ENCODE peak calls at places on chromosomes 5 and 9, in six cellular contexts. B is lower leg skin; K is nephron progenitor cell; T is fibroblast of mammary gland; Z is CD8-positive, alpha-beta T cell; I is tibial artery. Y is an unnamed sample.

GRCh38 chr5:149181702-149182101 is 40.4 kb downstream of the ABLIM3 start:
- DNase-seq in B (no peak), K (no peak), T (no peak), Z (no peak), I (no peak), Y (peak; percentile 28)

GRCh38 chr9:19485193-19485592 is 76.4 kb downstream of the ACER2 start:
- DNase-seq in B (no peak), K (no peak), T (no peak), Z (no peak), I (no peak), Y (no peak)

GRCh38 chr5:1647580-1647979 is 123.8 kb upstream of the LPCAT1 start:
- DNase-seq in B (no peak), K (no peak), T (no peak), Z (no peak), I (no peak), Y (no peak)

GRCh38 chr5:145775893-145776444 is 59.2 kb downstream of the PRELID2 start:
- DNase-seq in B (no peak), K (no peak), T (peak; percentile 88), Z (no peak), I (peak; percentile 59), Y (peak; percentile 88)

GRCh38 chr5:178307266-178308045 is 74.9 kb upstream of the PHYKPL start:
- DNase-seq in B (peak; percentile 75), K (no peak), T (no peak), Z (no peak), I (peak; percentile 20), Y (no peak)

GRCh38 chr5:111165058-111165457 is 59.1 kb upstream of the CAMK4 start:
- DNase-seq in B (no peak), K (no peak), T (no peak), Z (no peak), I (no peak), Y (no peak)

GRCh38 chr5:10091701-10092100 is 158.0 kb downstream of the ATPSCKMT start:
- DNase-seq in B (no peak), K (no peak), T (no peak), Z (no peak), I (no peak), Y (no peak)

GRCh38 chr9:21789541-21790037 is 12.8 kb upstream of the MTAP start:
- DNase-seq in B (no peak), K (peak; percentile 52), T (peak; percentile 94), Z (no peak), I (peak; percentile 76), Y (peak; percentile 86)

GRCh38 chr9:110220809-110221208 is 12.8 kb upstream of the C9orf152 start:
- DNase-seq in B (no peak), K (no peak), T (no peak), Z (no peak), I (no peak), Y (no peak)

GRCh38 chr9:122200960-122201635 is 27.7 kb downstream of the LHX6 start:
- DNase-seq in B (no peak), K (no peak), T (peak; percentile 74), Z (no peak), I (no peak), Y (peak; percentile 20)

GRCh38 chr9:113712053-113712452 is 164.1 kb upstream of the ZNF618 start:
- DNase-seq in B (no peak), K (no peak), T (peak; percentile 48), Z (no peak), I (no peak), Y (peak; percentile 27)

GRCh38 chr5:146620663-146621051 is 104.7 kb upstream of the GPR151 start:
- DNase-seq in B (no peak), K (no peak), T (no peak), Z (no peak), I (no peak), Y (no peak)

GRCh38 chr5:6435356-6435755 is 13.3 kb upstream of the UBE2QL1 start:
- DNase-seq in B (no peak), K (peak; percentile 64), T (peak; percentile 22), Z (no peak), I (no peak), Y (no peak)

GRCh38 chr5:39599721-39600431 is 175.1 kb upstream of the DAB2 start:
- DNase-seq in B (no peak), K (no peak), T (peak; percentile 86), Z (no peak), I (no peak), Y (peak; percentile 42)
- TF ChIP-seq CTCF in B (no peak), K (peak; percentile 65), T (peak; percentile 61), Z (no peak), I (peak; percentile 43), Y (peak; percentile 81)

DNA sequence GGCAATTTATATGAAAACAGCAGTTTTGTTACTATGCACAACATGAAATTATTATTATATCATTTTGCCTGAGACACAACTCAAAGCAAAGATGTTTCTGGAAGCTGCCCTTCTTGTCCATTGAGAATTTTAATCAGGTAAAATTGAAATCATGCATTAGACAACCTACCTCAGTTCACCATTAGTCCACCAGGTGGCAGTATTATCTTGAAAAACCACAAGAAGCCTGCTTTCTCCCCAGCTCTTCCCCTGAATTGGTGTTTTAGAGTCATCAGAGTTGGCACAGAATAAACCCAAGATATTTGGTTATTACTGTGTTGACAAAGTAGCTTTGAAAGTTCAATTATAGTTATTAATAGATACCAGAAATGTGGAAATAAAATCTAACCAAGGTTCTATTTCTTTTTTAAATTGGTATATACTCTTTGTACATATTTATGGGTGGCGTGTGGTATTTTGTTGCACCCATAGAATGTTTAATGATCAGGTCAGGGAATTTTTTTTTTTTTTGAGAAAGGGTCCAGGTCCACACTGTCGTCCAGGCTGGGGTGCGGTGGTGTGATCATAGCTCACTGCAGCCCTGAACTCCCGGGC is 25.7 kb downstream of the UTP15 start:
- DNase-seq in B (no peak), K (peak; percentile 49), T (peak; percentile 95), Z (peak; percentile 16), I (no peak), Y (peak; percentile 91)
- TF ChIP-seq CTCF in B (no peak), K (peak; percentile 83), T (peak; percentile 78), Z (peak; percentile 84), I (peak; percentile 82), Y (peak; percentile 98)

DNA sequence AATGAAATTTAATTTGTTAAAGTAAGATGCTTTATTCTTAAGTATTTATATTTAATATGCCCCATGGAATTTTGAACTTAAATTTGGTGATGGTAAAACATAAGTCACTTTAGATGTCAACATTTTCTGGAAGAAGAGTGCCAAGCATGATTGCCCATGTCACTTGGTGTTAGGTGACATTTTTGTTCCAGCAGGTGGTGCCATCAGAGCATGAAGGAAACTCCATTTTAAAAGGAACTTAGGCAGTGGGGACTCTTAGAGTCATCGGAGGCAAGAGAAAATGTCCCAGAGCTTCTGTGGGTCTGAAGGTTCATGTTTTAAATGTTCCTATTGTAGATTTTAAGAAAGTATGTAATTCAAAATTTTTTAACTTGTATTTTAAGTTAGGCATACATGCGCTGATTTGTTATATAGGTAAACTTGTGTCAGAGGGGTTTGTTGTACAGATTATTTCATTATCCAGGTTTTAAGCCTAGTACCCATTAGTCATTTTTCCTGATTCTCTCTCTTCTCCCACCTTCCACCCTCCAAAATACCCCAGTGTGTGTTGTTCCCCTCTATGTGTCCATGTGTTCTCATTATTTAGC is 789.3 kb downstream of the SEMA5A start:
- DNase-seq in B (no peak), K (peak; percentile 13), T (peak; percentile 67), Z (no peak), I (no peak), Y (peak; percentile 37)
- TF ChIP-seq CTCF in B (no peak), K (peak; percentile 37), T (peak; percentile 65), Z (no peak), I (peak; percentile 14), Y (peak; percentile 85)

GRCh38 chr5:68884893-68885292 is 208.9 kb upstream of the SLC30A5 start:
- DNase-seq in B (no peak), K (no peak), T (peak; percentile 17), Z (no peak), I (no peak), Y (no peak)
- TF ChIP-seq CTCF in B (no peak), K (peak; percentile 34), T (peak; percentile 48), Z (peak; percentile 43), I (no peak), Y (peak; percentile 67)

GRCh38 chr9:100472725-100473261 is at the start of gene TMEFF1:
- DNase-seq in B (no peak), K (peak; percentile 87), T (no peak), Z (peak; percentile 8), I (no peak), Y (no peak)
- TF ChIP-seq CTCF in B (no peak), K (no peak), T (no peak), Z (no peak), I (no peak), Y (peak; percentile 58)

DNA sequence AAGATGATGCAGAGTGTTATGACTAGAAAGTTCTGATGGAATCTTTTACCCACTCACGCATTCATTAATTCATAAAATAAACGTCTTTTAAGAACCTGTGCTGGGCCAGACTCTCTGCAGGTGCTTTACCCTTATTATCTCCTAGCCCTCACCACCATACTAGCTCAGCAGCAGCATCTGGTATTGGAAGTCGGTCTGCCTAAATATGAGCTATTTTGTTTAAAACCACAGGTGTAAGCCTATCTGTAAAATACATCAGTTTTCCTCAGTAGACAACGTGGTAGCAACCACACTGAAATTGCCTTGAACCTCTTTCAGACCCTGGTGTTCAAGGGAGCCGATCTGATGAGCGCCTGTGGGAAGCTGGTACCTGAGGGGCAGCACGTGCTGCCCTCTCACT is 69.4 kb downstream of the PPIC start:
- DNase-seq in B (no peak), K (no peak), T (no peak), Z (no peak), I (no peak), Y (no peak)
- TF ChIP-seq CTCF in B (no peak), K (no peak), T (no peak), Z (no peak), I (no peak), Y (no peak)

GRCh38 chr5:129137637-129138036 is 43.1 kb downstream of the ISOC1 start:
- DNase-seq in B (no peak), K (no peak), T (no peak), Z (no peak), I (no peak), Y (no peak)
- TF ChIP-seq CTCF in B (no peak), K (no peak), T (no peak), Z (no peak), I (no peak), Y (no peak)

Y was measured in HFFc6.